ENCODE peak calls at places on chromosomes 11 and 22, in six cellular contexts. B is astrocyte, S is kidney, W is body of pancreas, I is thoracic aorta, K is breast epithelium. T is an unnamed sample.

GRCh38 chr22:32720924-32721323 is 80.6 kb upstream of the TIMP3 start:
- DNase-seq in B (peak; percentile 80), S (no peak), W (no peak), I (no peak), K (no peak), T (peak; percentile 86)

GRCh38 chr11:126969865-126970479 is 30.6 kb downstream of the KIRREL3 start:
- DNase-seq in B (peak; percentile 55), S (no peak), W (no peak), I (no peak), K (no peak), T (peak; percentile 40)

GRCh38 chr11:126332221-126332711 is 23.2 kb upstream of the ST3GAL4 start:
- DNase-seq in B (peak; percentile 82), S (peak; percentile 83), W (peak; percentile 29), I (no peak), K (no peak), T (no peak)

GRCh38 chr11:64366751-64367150 is 7.8 kb downstream of the RPS6KA4 start:
- DNase-seq in B (peak; percentile 29), S (no peak), W (no peak), I (no peak), K (no peak), T (no peak)

GRCh38 chr11:36409152-36409713 is 100.8 kb downstream of the TRAF6 start:
- DNase-seq in B (peak; percentile 81), S (no peak), W (no peak), I (no peak), K (no peak), T (no peak)

GRCh38 chr11:33060271-33060670 is 20.9 kb downstream of the TCP11L1 start:
- DNase-seq in B (no peak), S (no peak), W (no peak), I (no peak), K (no peak), T (no peak)

GRCh38 chr11:57899378-57899777 is 124.3 kb upstream of the OR9Q1 start:
- DNase-seq in B (no peak), S (no peak), W (no peak), I (no peak), K (no peak), T (no peak)

GRCh38 chr11:96035031-96035743 is 111.3 kb upstream of the MTMR2 start:
- DNase-seq in B (no peak), S (no peak), W (no peak), I (no peak), K (no peak), T (peak; percentile 49)

GRCh38 chr11:107732327-107733051 is 20.6 kb upstream of the SLN start:
- DNase-seq in B (no peak), S (no peak), W (no peak), I (no peak), K (no peak), T (no peak)

GRCh38 chr11:11667056-11667455 is 45.3 kb upstream of the GALNT18 start:
- DNase-seq in B (no peak), S (no peak), W (no peak), I (no peak), K (no peak), T (peak; percentile 23)

GRCh38 chr11:86678823-86679222 is 6.4 kb upstream of the ME3 start:
- DNase-seq in B (peak; percentile 87), S (no peak), W (no peak), I (no peak), K (no peak), T (no peak)

GRCh38 chr11:57214494-57214893 is 22.6 kb downstream of the APLNR start:
- DNase-seq in B (peak; percentile 85), S (no peak), W (no peak), I (no peak), K (peak; percentile 27), T (peak; percentile 35)

GRCh38 chr22:45785458-45785857 is 113.8 kb downstream of the ATXN10 start:
- DNase-seq in B (peak; percentile 81), S (no peak), W (peak; percentile 54), I (no peak), K (no peak), T (no peak)

GRCh38 chr11:57324154-57324885 is 432 bp downstream of the TNKS1BP1 start:
- DNase-seq in B (peak; percentile 33), S (peak; percentile 90), W (peak; percentile 45), I (no peak), K (no peak), T (peak; percentile 65)

GRCh38 chr22:30649430-30650007 is 13.9 kb downstream of the SLC35E4 start:
- DNase-seq in B (peak; percentile 86), S (peak; percentile 89), W (peak; percentile 18), I (no peak), K (no peak), T (no peak)

GRCh38 chr22:47307812-47308211 is 545.4 kb downstream of the TBC1D22A start:
- DNase-seq in B (no peak), S (no peak), W (no peak), I (no peak), K (no peak), T (no peak)

DNA sequence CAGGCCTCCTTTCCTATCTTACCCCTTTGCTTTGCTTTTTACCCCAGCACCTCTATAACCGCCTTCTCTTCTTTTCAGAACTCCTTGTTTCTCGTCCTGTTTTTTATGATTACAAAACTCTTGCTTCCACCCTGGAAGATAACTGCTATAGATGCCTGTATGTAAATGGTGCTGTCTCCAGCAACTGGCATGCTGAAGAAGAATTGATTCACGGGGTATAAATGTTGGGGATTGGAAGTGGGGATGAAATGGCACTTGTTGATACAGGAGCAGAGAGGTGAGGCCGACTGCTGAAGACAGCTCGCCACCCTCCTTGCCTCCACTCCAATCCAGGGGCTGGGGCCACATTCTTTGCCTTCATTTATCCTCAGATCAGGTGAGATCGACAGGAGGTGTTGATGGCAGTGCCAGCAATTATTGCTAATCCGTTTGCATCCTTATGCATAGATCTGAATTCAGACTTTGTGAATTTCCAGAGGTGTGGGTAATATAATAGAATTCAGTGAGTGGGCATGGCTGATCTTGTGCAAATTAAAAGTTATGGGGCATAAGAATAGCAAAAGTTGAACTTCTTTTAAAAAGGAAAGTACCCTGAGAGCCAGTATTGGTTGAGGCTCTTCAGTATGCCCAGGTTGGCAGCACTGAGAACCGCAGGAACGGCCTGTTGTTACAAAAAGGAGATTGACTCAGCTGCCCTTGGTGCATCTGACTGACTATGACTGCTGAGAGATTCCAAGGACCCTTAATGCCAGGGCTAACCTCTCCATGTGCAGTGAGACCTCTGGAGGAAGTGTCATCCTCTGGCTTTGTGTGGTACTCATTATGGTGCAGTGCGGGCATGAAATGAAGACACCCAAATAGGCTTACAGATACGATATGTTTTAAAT is 5.3 kb downstream of the NEAT1 start:
- DNase-seq in B (peak; percentile 56), S (peak; percentile 60), W (peak; percentile 76), I (no peak), K (peak; percentile 64), T (peak; percentile 85)
- H3K36me3 ChIP-seq in B (peaks cover 14% of the 10 kb centered on the region), S (peaks cover 45% of the 10 kb centered on the region), W (no peaks in the 10 kb centered on the region), I (peaks cover 31% of the 10 kb centered on the region), K (no peaks in the 10 kb centered on the region), T (no peaks in the 10 kb centered on the region)

DNA sequence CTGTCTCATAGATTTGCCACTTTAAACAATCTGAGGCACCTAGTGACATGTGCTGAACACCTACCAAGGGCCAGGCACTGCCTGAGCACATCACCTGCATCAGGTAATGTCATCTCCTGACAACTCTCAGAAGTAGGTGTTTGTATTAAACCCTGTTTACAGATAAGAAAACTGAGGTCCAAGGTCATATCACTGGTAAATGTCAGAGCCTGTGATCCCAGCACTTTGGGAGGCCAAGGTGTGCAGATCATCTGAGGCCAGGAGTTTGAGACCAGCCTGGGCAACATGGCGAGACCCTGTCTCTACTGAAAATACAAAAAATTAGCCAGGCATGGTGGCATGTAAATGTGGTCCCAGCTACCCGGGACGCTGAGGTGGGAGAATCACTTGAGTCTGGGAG is 39.1 kb upstream of the ACCSL start:
- DNase-seq in B (no peak), S (no peak), W (no peak), I (no peak), K (no peak), T (no peak)
- H3K36me3 ChIP-seq in B (no peaks in the 10 kb centered on the region), S (no peaks in the 10 kb centered on the region), W (no peaks in the 10 kb centered on the region), I (no peaks in the 10 kb centered on the region), K (no peaks in the 10 kb centered on the region), T (no peaks in the 10 kb centered on the region)

DNA sequence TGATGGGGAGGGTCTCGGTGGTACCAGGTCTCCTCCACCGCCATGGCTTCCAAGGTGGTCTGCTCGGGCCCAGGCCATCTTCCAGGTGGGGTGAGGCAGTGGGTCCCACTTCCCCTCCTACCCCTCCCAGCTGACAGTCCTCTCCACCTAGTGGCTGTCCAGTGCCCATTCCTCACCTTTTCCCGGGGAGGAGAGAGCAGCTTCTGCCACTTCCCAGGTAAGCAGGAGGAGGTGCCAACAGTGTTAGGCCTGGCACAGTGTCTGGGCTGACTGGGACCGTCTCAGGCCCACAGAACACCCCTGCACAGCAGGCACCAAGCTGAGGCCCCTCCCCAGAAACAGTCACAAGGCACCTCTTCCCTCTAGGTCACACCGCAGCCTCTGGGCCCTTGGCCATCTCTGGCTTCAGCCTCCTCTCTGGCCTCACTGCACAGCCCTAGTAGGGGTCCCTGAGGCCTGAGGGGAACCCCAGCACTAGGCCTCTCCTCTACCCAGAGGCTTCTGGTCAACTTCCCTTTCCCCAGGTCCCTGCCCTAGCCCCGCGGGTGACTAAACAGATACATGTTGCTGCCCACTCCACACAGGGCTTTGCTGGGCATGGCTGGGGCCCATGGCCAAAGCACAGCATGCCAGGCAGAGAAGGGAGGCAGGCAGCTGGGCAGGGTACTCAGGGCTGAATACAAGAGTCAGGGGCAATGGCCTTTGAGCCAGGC is 2.3 kb upstream of the ANKRD13D start:
- DNase-seq in B (no peak), S (peak; percentile 82), W (no peak), I (no peak), K (no peak), T (no peak)
- H3K36me3 ChIP-seq in B (peaks cover 18% of the 10 kb centered on the region), S (peaks cover 27% of the 10 kb centered on the region), W (peaks cover 21% of the 10 kb centered on the region), I (peaks cover 48% of the 10 kb centered on the region), K (peaks cover 19% of the 10 kb centered on the region), T (peaks cover 24% of the 10 kb centered on the region)

GRCh38 chr11:61429691-61430582 is at the start of the genes CPSF7 and SDHAF2:
- DNase-seq in B (peak; percentile 87), S (peak; percentile 99), W (peak; percentile 97), I (peak; percentile 86), K (peak; percentile 95), T (peak; percentile 97)
- H3K36me3 ChIP-seq in B (peaks cover 25% of the 10 kb centered on the region), S (peaks cover 24% of the 10 kb centered on the region), W (peaks cover 10% of the 10 kb centered on the region), I (peaks cover 12% of the 10 kb centered on the region), K (no peaks in the 10 kb centered on the region), T (peaks cover 36% of the 10 kb centered on the region)

GRCh38 chr22:19228174-19228573 is 49.6 kb upstream of the SLC25A1 start:
- DNase-seq in B (no peak), S (no peak), W (no peak), I (no peak), K (no peak), T (no peak)
- H3K36me3 ChIP-seq in B (no peaks in the 10 kb centered on the region), S (peaks cover 4% of the 10 kb centered on the region), W (no peaks in the 10 kb centered on the region), I (peaks cover under 1% of the 10 kb centered on the region), K (no peaks in the 10 kb centered on the region), T (no peaks in the 10 kb centered on the region)

DNA sequence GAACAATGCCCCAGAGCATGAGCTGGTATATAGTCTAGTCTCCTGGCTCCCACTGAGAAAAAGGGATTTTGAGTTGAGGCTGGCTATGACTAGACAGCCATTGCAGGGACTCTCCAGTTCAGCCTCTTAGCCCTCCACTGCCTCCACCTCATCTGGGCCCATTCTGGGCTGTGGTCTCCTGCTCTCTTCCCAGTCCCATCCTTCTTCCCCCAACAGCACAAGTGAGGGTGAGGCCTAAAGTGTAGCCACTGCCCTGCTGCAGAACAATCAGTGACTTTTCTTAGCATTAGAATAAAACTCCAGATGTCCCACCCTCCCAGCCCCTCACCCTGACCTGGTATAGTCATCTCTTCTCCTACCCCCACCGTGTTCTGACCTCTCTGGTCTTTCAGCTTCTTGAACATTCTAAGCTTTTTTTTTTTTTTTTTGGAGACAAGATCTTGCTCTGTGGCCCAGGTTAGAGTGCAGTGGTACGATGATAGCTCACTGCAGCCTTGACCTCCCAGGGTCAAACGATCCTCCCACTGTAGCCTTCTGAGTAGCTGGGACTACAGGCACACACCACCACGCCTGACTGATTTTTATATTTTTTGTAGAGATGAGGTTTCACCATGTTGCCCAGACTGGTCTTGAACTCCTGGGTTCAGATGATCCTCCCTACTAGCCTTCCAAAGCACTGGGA is 4.3 kb downstream of the MED15 start:
- DNase-seq in B (no peak), S (no peak), W (no peak), I (no peak), K (no peak), T (no peak)
- H3K36me3 ChIP-seq in B (peaks cover 10% of the 10 kb centered on the region), S (no peaks in the 10 kb centered on the region), W (no peaks in the 10 kb centered on the region), I (no peaks in the 10 kb centered on the region), K (no peaks in the 10 kb centered on the region), T (no peaks in the 10 kb centered on the region)

GRCh38 chr22:20885017-20885556 is 26.3 kb downstream of the SNAP29 start:
- DNase-seq in B (no peak), S (no peak), W (no peak), I (no peak), K (no peak), T (no peak)
- H3K36me3 ChIP-seq in B (peaks cover 19% of the 10 kb centered on the region), S (peaks cover 23% of the 10 kb centered on the region), W (peaks cover 17% of the 10 kb centered on the region), I (peaks cover 38% of the 10 kb centered on the region), K (peaks cover 11% of the 10 kb centered on the region), T (peaks cover 12% of the 10 kb centered on the region)